ENCODE peak calls at places on chromosome 4, in five cellular contexts. V, M, N, H and P are unnamed samples.
A peak's percentile ranks its signal among the peaks of the same experiment; 100 is the strongest.

GRCh38 chr4:6182390-6183280 is 17.7 kb downstream of the JAKMIP1 start:
- DNase-seq in V (no peak), H (no peak), N (no peak), M (no peak), P (no peak)

GRCh38 chr4:80967346-80967745 is 63.2 kb upstream of the BMP3 start:
- DNase-seq in H (no peak), V (no peak), M (no peak), N (no peak), P (no peak)

GRCh38 chr4:188811116-188811515 is 671.9 kb downstream of the TRIML1 start:
- DNase-seq in N (no peak), H (no peak), V (no peak), M (no peak), P (no peak)

GRCh38 chr4:54742636-54743399 is 85.1 kb downstream of the KIT start:
- DNase-seq in H (no peak), M (no peak), N (no peak), V (no peak), P (no peak)

GRCh38 chr4:7786040-7786439 is 153.6 kb downstream of the AFAP1 start:
- DNase-seq in N (no peak), H (no peak), V (no peak), M (no peak), P (no peak)

GRCh38 chr4:187798385-187798784 is 197.2 kb upstream of the ZFP42 start:
- DNase-seq in N (no peak), M (no peak), H (no peak), V (no peak), P (no peak)

GRCh38 chr4:72629540-72629939 is 60.5 kb upstream of the ADAMTS3 start:
- DNase-seq in H (no peak), V (no peak), M (peak; percentile 3), N (no peak), P (no peak)

GRCh38 chr4:98199247-98199646 is 56.0 kb upstream of the STPG2 start:
- DNase-seq in M (no peak), H (no peak), V (no peak), N (no peak), P (no peak)

GRCh38 chr4:153520871-153521329 is 54.7 kb downstream of the TMEM131L start:
- DNase-seq in M (no peak), H (no peak), V (no peak), N (no peak), P (no peak)

GRCh38 chr4:123939621-123940020 is 543.0 kb downstream of the SPRY1 start:
- DNase-seq in M (peak; percentile 85), N (no peak), H (no peak), V (peak; percentile 88), P (no peak)

GRCh38 chr4:152328595-152328994 is 207.3 kb downstream of the FBXW7 start:
- DNase-seq in M (peak; percentile 32), V (no peak), H (no peak), N (no peak), P (no peak)

GRCh38 chr4:174450452-174450851 is 71.8 kb downstream of the HPGD start:
- DNase-seq in H (no peak), V (no peak), M (no peak), N (no peak), P (no peak)

GRCh38 chr4:8744083-8744805 is 127.4 kb downstream of the HMX1 start:
- DNase-seq in N (no peak), H (no peak), M (no peak), V (no peak), P (peak; percentile 1)

GRCh38 chr4:185672618-185673017 is 137.3 kb upstream of the PDLIM3 start:
- DNase-seq in M (peak; percentile 18), V (no peak), H (no peak), N (no peak), P (no peak)

GRCh38 chr4:27186710-27187109 is 326.1 kb downstream of the STIM2 start:
- DNase-seq in V (no peak), H (no peak), N (no peak), M (no peak), P (no peak)

GRCh38 chr4:73068496-73069337 is 799 bp downstream of the COX18 start:
- DNase-seq in H (no peak), N (no peak), V (peak; percentile 32), M (peak; percentile 49), P (no peak)

GRCh38 chr4:158446106-158446505 is 75.6 kb upstream of the RXFP1 start:
- DNase-seq in V (peak; percentile 79), M (peak; percentile 94), H (no peak), N (no peak), P (no peak)

GRCh38 chr4:118284169-118284568 is 68.6 kb downstream of the PRSS12 start:
- DNase-seq in M (no peak), V (peak; percentile 13), H (no peak), N (no peak), P (no peak)

GRCh38 chr4:48275247-48275646 is 5.6 kb upstream of the TEC start:
- DNase-seq in V (peak; percentile 35), M (peak; percentile 59), H (no peak), N (no peak), P (no peak)

GRCh38 chr4:126851391-126851790 is 781.4 kb upstream of the INTU start:
- DNase-seq in M (peak; percentile 26), H (no peak), N (no peak), V (peak; percentile 17), P (no peak)

GRCh38 chr4:156377036-156377700 is 423.5 kb upstream of the CTSO start:
- DNase-seq in H (no peak), M (peak; percentile 73), V (peak; percentile 64), N (no peak), P (no peak)

GRCh38 chr4:70712150-70712549 is 9.6 kb upstream of the RUFY3 start:
- DNase-seq in H (no peak), M (no peak), N (no peak), V (no peak), P (no peak)

GRCh38 chr4:158314756-158315487 is 104.6 kb downstream of the TMEM144 start:
- DNase-seq in M (peak; percentile 99), V (peak; percentile 98), H (no peak), N (no peak), P (peak; percentile 8)

GRCh38 chr4:84677093-84677492 is 94.2 kb downstream of the CDS1 start:
- DNase-seq in H (no peak), M (no peak), N (no peak), V (no peak), P (no peak)

GRCh38 chr4:84678976-84679744 is 96.2 kb downstream of the CDS1 start:
- DNase-seq in N (no peak), H (no peak), V (no peak), M (no peak), P (peak; percentile 15)

GRCh38 chr4:84680956-84681355 is 98.0 kb downstream of the CDS1 start:
- DNase-seq in H (no peak), N (no peak), M (no peak), V (no peak), P (no peak)

GRCh38 chr4:84681488-84682274 is 98.8 kb downstream of the CDS1 start:
- DNase-seq in H (no peak), M (peak; percentile 74), N (no peak), V (peak; percentile 82), P (no peak)

DNA sequence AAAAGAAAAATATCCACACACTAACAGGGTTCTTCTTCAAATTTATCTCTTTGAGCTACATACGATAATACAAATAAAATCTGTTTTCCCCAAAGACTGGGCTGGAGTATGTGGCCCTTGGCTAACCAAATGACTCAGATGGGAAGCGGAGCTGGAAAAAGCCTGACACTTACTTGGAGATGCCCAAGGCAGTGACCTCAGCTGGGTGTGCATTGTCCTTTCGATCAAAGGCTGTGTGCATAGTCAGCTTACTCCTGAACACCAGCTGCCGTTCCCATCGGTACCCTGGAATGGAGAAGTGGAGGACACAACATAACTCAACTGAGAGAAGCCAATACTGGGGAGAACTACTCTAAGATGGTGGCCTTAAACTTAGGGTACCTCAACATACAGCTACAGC is 95.1 kb downstream of the CDS1 start:
- DNase-seq in N (no peak), V (no peak), H (no peak), M (no peak), P (no peak)
- H3K36me3 ChIP-seq in N (peaks cover 94% of the 10 kb centered on the region), V (peaks cover 31% of the 10 kb centered on the region), H (peaks cover 14% of the 10 kb centered on the region), M (peaks cover 13% of the 10 kb centered on the region), P (peaks cover 5% of the 10 kb centered on the region)

GRCh38 chr4:165201806-165202205 is 5.6 kb upstream of the KLHL2 start:
- DNase-seq in M (no peak), H (no peak), V (no peak), N (no peak), P (no peak)
- H3K36me3 ChIP-seq in M (no peaks in the 10 kb centered on the region), H (no peaks in the 10 kb centered on the region), V (no peaks in the 10 kb centered on the region), N (no peaks in the 10 kb centered on the region), P (no peaks in the 10 kb centered on the region)

GRCh38 chr4:1222036-1222789 is 26.7 kb downstream of the CTBP1 start:
- DNase-seq in N (no peak), M (no peak), H (no peak), V (no peak), P (no peak)
- H3K36me3 ChIP-seq in N (peaks cover 85% of the 10 kb centered on the region), M (peaks cover 39% of the 10 kb centered on the region), H (peaks cover 20% of the 10 kb centered on the region), V (peaks cover 69% of the 10 kb centered on the region), P (peaks cover 87% of the 10 kb centered on the region)

GRCh38 chr4:75659512-75660031 is 13.6 kb downstream of the G3BP2 start:
- DNase-seq in H (no peak), V (no peak), M (no peak), N (no peak), P (no peak)

GRCh38 chr4:75662626-75663025 is 10.6 kb downstream of the G3BP2 start:
- DNase-seq in V (no peak), H (no peak), N (no peak), M (no peak), P (no peak)

GRCh38 chr4:75658881-75659280 is 14.3 kb downstream of the G3BP2 start:
- DNase-seq in N (no peak), M (peak; percentile 37), H (no peak), V (peak; percentile 66), P (no peak)

GRCh38 chr4:75655562-75655961 is 17.6 kb downstream of the G3BP2 start:
- DNase-seq in V (no peak), H (no peak), M (no peak), N (no peak), P (no peak)

DNA sequence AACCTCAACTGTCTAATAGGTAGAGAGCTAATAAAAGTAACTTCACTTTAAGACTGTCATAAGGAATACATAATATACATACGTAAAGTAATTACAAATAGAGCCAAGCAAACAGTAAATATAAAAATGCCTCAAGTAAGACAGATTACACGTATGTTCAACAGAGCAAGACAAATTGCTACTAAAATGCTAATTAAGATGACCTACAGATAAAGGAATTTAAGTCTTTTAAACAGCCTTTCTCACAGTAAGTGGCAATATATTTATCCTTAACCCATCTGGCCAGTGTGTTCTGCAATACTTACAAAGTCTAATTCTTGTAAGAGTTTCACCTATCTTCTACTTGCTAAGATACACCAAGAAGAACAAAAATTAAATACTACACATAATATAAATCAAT is 12.7 kb downstream of the G3BP2 start:
- DNase-seq in V (no peak), H (no peak), N (no peak), M (no peak), P (no peak)
- H3K36me3 ChIP-seq in V (peaks cover 14% of the 10 kb centered on the region), H (peaks cover 3% of the 10 kb centered on the region), N (peaks cover 60% of the 10 kb centered on the region), M (peaks cover 4% of the 10 kb centered on the region), P (peaks cover 5% of the 10 kb centered on the region)

DNA sequence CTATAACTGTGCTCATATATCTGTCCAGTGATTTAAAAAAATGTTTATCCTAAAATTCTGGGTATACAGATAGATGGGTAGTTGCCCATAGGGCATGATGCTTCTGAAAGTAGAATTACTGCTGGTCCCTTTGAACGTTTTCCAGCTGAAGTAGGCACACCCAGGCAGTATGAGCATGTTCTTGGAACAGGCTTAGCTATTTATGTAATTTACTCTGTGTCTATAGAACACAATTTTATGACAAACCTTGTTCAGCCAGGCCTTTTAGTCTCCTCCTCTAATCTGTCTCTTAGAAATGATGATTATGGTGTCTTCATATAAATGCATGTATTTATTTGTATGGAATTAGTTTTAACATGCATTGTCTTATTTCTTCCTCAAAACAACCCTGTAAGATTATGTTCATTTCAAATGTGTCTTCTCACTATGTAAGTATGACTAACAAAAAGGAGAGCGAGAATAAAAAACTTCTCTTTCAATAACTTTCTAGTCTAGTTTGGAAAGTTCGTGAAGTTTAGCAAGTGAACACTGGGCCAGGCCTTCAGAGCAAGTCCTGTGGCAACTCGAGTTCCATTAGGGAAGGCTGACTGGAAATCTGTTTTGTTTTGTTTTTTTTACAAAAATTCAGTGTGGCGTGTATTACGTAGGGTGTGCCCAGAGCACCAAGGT is 142.0 kb downstream of the AFF1 start:
- DNase-seq in N (no peak), M (no peak), H (no peak), V (no peak), P (no peak)
- H3K36me3 ChIP-seq in N (no peaks in the 10 kb centered on the region), M (no peaks in the 10 kb centered on the region), H (no peaks in the 10 kb centered on the region), V (no peaks in the 10 kb centered on the region), P (no peaks in the 10 kb centered on the region)